ENCODE peak calls at places on chromosomes 11 and 22, in five cellular contexts. K, D, N, C and X are unnamed samples.

GRCh38 chr22:40107756-40108437 is 69.8 kb upstream of the TNRC6B start:
- DNase-seq in K (no peak), D (peak; percentile 71), N (peak; percentile 16), C (no peak), X (peak; percentile 87)

GRCh38 chr11:118435233-118435892 is 929 bp upstream of the KMT2A start:
- DNase-seq in K (no peak), D (peak; percentile 87), N (no peak), C (peak; percentile 72), X (peak; percentile 70)

GRCh38 chr11:1771273-1771672 is 7.5 kb upstream of the CTSD start:
- DNase-seq in K (no peak), D (peak; percentile 49), N (no peak), C (no peak), X (no peak)

GRCh38 chr11:125890447-125891100 is 3.1 kb downstream of the HYLS1 start:
- DNase-seq in K (no peak), D (no peak), N (no peak), C (no peak), X (no peak)

GRCh38 chr11:119062779-119063178 is 4.8 kb upstream of the VPS11 start:
- DNase-seq in K (no peak), D (no peak), N (no peak), C (no peak), X (peak; percentile 69)

GRCh38 chr22:34966980-34967379 is 99.0 kb upstream of the ISX start:
- DNase-seq in K (no peak), D (no peak), N (no peak), C (no peak), X (peak; percentile 26)

GRCh38 chr11:1307163-1307870 is 2.1 kb downstream of the TOLLIP start:
- DNase-seq in K (no peak), D (no peak), N (no peak), C (no peak), X (no peak)

GRCh38 chr11:31809857-31810778 is 1.0 kb downstream of the PAX6 start:
- DNase-seq in K (no peak), D (no peak), N (no peak), C (peak; percentile 61), X (peak; percentile 63)

GRCh38 chr11:62721994-62722393 is 5.3 kb downstream of the HNRNPUL2 start:
- DNase-seq in K (no peak), D (no peak), N (no peak), C (peak; percentile 20), X (no peak)

GRCh38 chr11:10351768-10352641 is 47.1 kb downstream of the ADM start:
- DNase-seq in K (no peak), D (no peak), N (no peak), C (peak; percentile 90), X (peak; percentile 86)

GRCh38 chr11:96199563-96200025 is 143.4 kb downstream of the MAML2 start:
- DNase-seq in K (no peak), D (peak; percentile 77), N (peak; percentile 60), C (no peak), X (peak; percentile 33)

GRCh38 chr22:37560682-37561208 is 465 bp downstream of the CDC42EP1 start:
- DNase-seq in K (no peak), D (no peak), N (no peak), C (peak; percentile 81), X (peak; percentile 71)

GRCh38 chr22:22877523-22878210 is 9.9 kb upstream of the IGLL5 start:
- DNase-seq in K (no peak), D (peak; percentile 92), N (no peak), C (no peak), X (peak; percentile 59)

GRCh38 chr11:68792400-68792955 is 41.2 kb upstream of the TESMIN start:
- DNase-seq in K (no peak), D (no peak), N (peak; percentile 7), C (no peak), X (peak; percentile 7)

GRCh38 chr11:134468796-134469195 is 56.8 kb upstream of the B3GAT1 start:
- DNase-seq in K (no peak), D (no peak), N (no peak), C (no peak), X (no peak)

GRCh38 chr11:28447226-28447625 is 339.0 kb downstream of the METTL15 start:
- DNase-seq in K (no peak), D (no peak), N (peak; percentile 31), C (no peak), X (peak; percentile 1)

GRCh38 chr11:10452211-10452767 is 2.8 kb upstream of the AMPD3 start:
- DNase-seq in K (no peak), D (no peak), N (no peak), C (no peak), X (no peak)

GRCh38 chr22:45616432-45616831 is 55.2 kb upstream of the ATXN10 start:
- DNase-seq in K (no peak), D (no peak), N (no peak), C (no peak), X (no peak)

GRCh38 chr11:96038046-96038445 is 114.1 kb upstream of the MTMR2 start:
- DNase-seq in K (no peak), D (no peak), N (no peak), C (no peak), X (no peak)

GRCh38 chr11:45161252-45162063 is 15.0 kb downstream of the PRDM11 start:
- DNase-seq in K (no peak), D (peak; percentile 36), N (no peak), C (peak; percentile 69), X (no peak)

GRCh38 chr22:33865248-33865647 is 55.0 kb downstream of the LARGE1 start:
- DNase-seq in K (no peak), D (no peak), N (no peak), C (no peak), X (no peak)

GRCh38 chr11:36295926-36296325 is at the start of gene PRR5L:
- DNase-seq in K (peak; percentile 64), D (no peak), N (no peak), C (no peak), X (no peak)

GRCh38 chr22:23031795-23032194 is 38.5 kb upstream of the GNAZ start:
- DNase-seq in K (no peak), D (no peak), N (no peak), C (no peak), X (no peak)

GRCh38 chr11:117223741-117224685 is 7.9 kb downstream of the PCSK7 start:
- DNase-seq in K (no peak), D (peak; percentile 52), N (no peak), C (peak; percentile 60), X (no peak)

GRCh38 chr11:64760759-64761417 is 1.1 kb upstream of the PYGM start:
- DNase-seq in K (no peak), D (no peak), N (no peak), C (peak; percentile 66), X (no peak)

GRCh38 chr11:118071416-118072030 is 5.4 kb upstream of the TMPRSS4 start:
- DNase-seq in K (no peak), D (no peak), N (no peak), C (no peak), X (no peak)

GRCh38 chr22:46879083-46879482 is 116.6 kb downstream of the TBC1D22A start:
- DNase-seq in K (no peak), D (no peak), N (no peak), C (no peak), X (no peak)

GRCh38 chr11:417652-418342 is 3.0 kb upstream of the SIGIRR start:
- DNase-seq in K (no peak), D (no peak), N (no peak), C (no peak), X (no peak)